ENCODE peak calls at places on chromosomes 13 and 19, in nine cellular contexts. G is stimulated activated CD8-positive, alpha-beta memory T cell treated with anti-CD3 and anti-CD28 coated beads, Interleukin-7, amount 100 ng/mL, for 1 hour; L is MG63; N is neural crest cell; V is ELF-1; W is natural killer cell treated with Interleukin-12 subunit alpha and Interleukin-12 subunit beta and Interleukin-15 and Interleukin-18, amount 100 ng/mL, for 72 hours; K is adrenal gland; P is GM04503; J is thoracic aorta. Z is an unnamed sample.

GRCh38 chr13:112580912-112581311 is 7.0 kb downstream of the TUBGCP3 start:
- DNase-seq in G (no peak), L (no peak), N (no peak), V (no peak), W (no peak), K (no peak), P (no peak), J (no peak), Z (no peak)

GRCh38 chr13:35225159-35225558 is 251.3 kb downstream of the MAB21L1 start:
- DNase-seq in G (no peak), L (no peak), N (no peak), V (no peak), W (no peak), K (no peak), P (no peak), J (no peak), Z (no peak)

GRCh38 chr13:111225184-111225583 is 95.3 kb upstream of the TEX29 start:
- DNase-seq in G (no peak), L (no peak), N (no peak), V (no peak), W (no peak), K (no peak), P (no peak), J (no peak), Z (no peak)

GRCh38 chr13:21826214-21827015 is 155.5 kb downstream of the FGF9 start:
- DNase-seq in G (no peak), L (no peak), N (no peak), V (no peak), W (no peak), K (no peak), P (no peak), J (no peak), Z (no peak)

GRCh38 chr19:46824887-46825730 is 25.5 kb downstream of the AP2S1 start:
- DNase-seq in G (no peak), L (no peak), N (no peak), V (no peak), W (no peak), K (no peak), P (no peak), J (no peak), Z (no peak)

GRCh38 chr13:100667894-100668293 is 6.7 kb downstream of the TMTC4 start:
- DNase-seq in G (no peak), L (no peak), N (no peak), V (no peak), W (no peak), K (no peak), P (no peak), J (no peak), Z (no peak)

GRCh38 chr13:27311518-27312208 is 41.0 kb downstream of the RASL11A start:
- DNase-seq in G (no peak), L (no peak), N (no peak), V (no peak), W (no peak), K (no peak), P (no peak), J (no peak), Z (no peak)

GRCh38 chr19:49020342-49020741 is 3.5 kb upstream of the LHB start:
- DNase-seq in G (no peak), L (no peak), N (no peak), V (peak), W (no peak), K (no peak), P (no peak), J (no peak), Z (no peak)

GRCh38 chr13:102460806-102461205 is 59.0 kb upstream of the FGF14 start:
- DNase-seq in G (no peak), L (peak), N (no peak), V (no peak), W (no peak), K (no peak), P (no peak), J (no peak), Z (no peak)

GRCh38 chr19:35995655-35995993 is 636 bp downstream of the SDHAF1 start:
- DNase-seq in G (no peak), L (peak), N (no peak), V (peak), W (peak), K (peak), P (no peak), J (no peak), Z (no peak)

GRCh38 chr13:73107970-73108369 is 49.2 kb downstream of the KLF5 start:
- DNase-seq in G (no peak), L (no peak), N (no peak), V (no peak), W (no peak), K (no peak), P (no peak), J (no peak), Z (no peak)

GRCh38 chr13:30331331-30331771 is 24.0 kb upstream of the KATNAL1 start:
- DNase-seq in G (no peak), L (no peak), N (no peak), V (peak), W (no peak), K (peak), P (no peak), J (no peak), Z (no peak)

GRCh38 chr13:42894765-42895181 is 97.3 kb downstream of the EPSTI1 start:
- DNase-seq in G (no peak), L (peak), N (no peak), V (no peak), W (no peak), K (peak), P (no peak), J (no peak), Z (no peak)

GRCh38 chr13:112697756-112698655 is 8.2 kb downstream of the ATP11A start:
- DNase-seq in G (no peak), L (no peak), N (no peak), V (no peak), W (peak), K (peak), P (no peak), J (no peak), Z (no peak)

GRCh38 chr19:13483215-13483614 is 23.1 kb downstream of the CACNA1A start:
- DNase-seq in G (no peak), L (no peak), N (no peak), V (no peak), W (no peak), K (no peak), P (no peak), J (no peak), Z (no peak)

GRCh38 chr19:31974941-31975340 is 370.5 kb upstream of the ZNF507 start:
- DNase-seq in G (no peak), L (no peak), N (no peak), V (no peak), W (no peak), K (no peak), P (no peak), J (no peak), Z (no peak)

GRCh38 chr13:106499113-106499512 is 36.3 kb downstream of the EFNB2 start:
- DNase-seq in G (no peak), L (no peak), N (no peak), V (no peak), W (no peak), K (no peak), P (no peak), J (no peak), Z (no peak)

GRCh38 chr19:6060600-6061391 is 49.5 kb downstream of the RFX2 start:
- DNase-seq in G (no peak), L (no peak), N (no peak), V (peak), W (no peak), K (no peak), P (peak), J (no peak), Z (no peak)

GRCh38 chr13:60268203-60268555 is 104.5 kb upstream of the DIAPH3 start:
- DNase-seq in G (no peak), L (no peak), N (no peak), V (no peak), W (no peak), K (no peak), P (no peak), J (no peak), Z (no peak)

GRCh38 chr19:55386515-55386947 is 799 bp downstream of the RPL28 start:
- DNase-seq in G (no peak), L (no peak), N (no peak), V (no peak), W (no peak), K (no peak), P (no peak), J (no peak), Z (no peak)

GRCh38 chr13:30862707-30863106 is 43.4 kb upstream of the MEDAG start:
- DNase-seq in G (no peak), L (no peak), N (no peak), V (peak), W (no peak), K (peak), P (no peak), J (peak), Z (no peak)

Z was measured in DMS 273 treated with DMSO at 0.1 percent for 48 hours.